ENCODE peak calls at places on chromosomes 2 and 18, in nine cellular contexts. H is fibroblast of pulmonary artery, R is fibroblast of villous mesenchyme, N is LNCaP clone FGC, C is Karpas-422, I is endodermal cell, S is A549, T is vagina, D is GM12878. B is an unnamed sample.

GRCh38 chr2:117085256-117085655 is 729.2 kb upstream of the DDX18 start:
- DNase-seq in R (no peak), H (no peak), C (no peak), D (no peak), T (no peak), S (no peak), N (no peak), I (no peak), B (no peak)

GRCh38 chr2:191043438-191043837 is 29.5 kb upstream of the STAT1 start:
- DNase-seq in I (no peak), T (no peak), S (no peak), D (no peak), N (no peak), R (no peak), H (no peak), C (no peak), B (no peak)

GRCh38 chr2:150885236-150885635 is 376.4 kb downstream of the RBM43 start:
- DNase-seq in C (no peak), I (no peak), D (no peak), N (no peak), R (no peak), T (no peak), S (no peak), H (peak), B (no peak)

GRCh38 chr2:15042824-15043223 is 410.3 kb downstream of the LRATD1 start:
- DNase-seq in T (no peak), R (peak), D (no peak), C (no peak), H (peak), N (no peak), S (no peak), I (no peak), B (no peak)

GRCh38 chr2:229287836-229288235 is 16.7 kb upstream of the PID1 start:
- DNase-seq in S (no peak), C (no peak), R (no peak), T (no peak), D (no peak), I (no peak), N (no peak), H (no peak), B (no peak)

GRCh38 chr2:84077504-84077903 is 381.6 kb downstream of the SUCLG1 start:
- DNase-seq in I (peak), T (no peak), S (peak), N (peak), D (no peak), R (no peak), H (peak), C (peak), B (peak)

GRCh38 chr2:70921839-70922590 is 13.7 kb upstream of the ATP6V1B1 start:
- DNase-seq in R (peak), D (no peak), C (no peak), S (no peak), N (no peak), T (no peak), I (peak), H (peak), B (no peak)

GRCh38 chr18:34661464-34662087 is 48.5 kb upstream of the DTNA start:
- DNase-seq in H (peak), T (no peak), C (peak), I (peak), R (peak), D (no peak), S (peak), N (no peak), B (peak)

GRCh38 chr2:188576657-188577056 is 285.0 kb downstream of the GULP1 start:
- DNase-seq in T (no peak), N (no peak), C (no peak), H (no peak), S (no peak), I (no peak), D (no peak), R (no peak), B (no peak)

DNA sequence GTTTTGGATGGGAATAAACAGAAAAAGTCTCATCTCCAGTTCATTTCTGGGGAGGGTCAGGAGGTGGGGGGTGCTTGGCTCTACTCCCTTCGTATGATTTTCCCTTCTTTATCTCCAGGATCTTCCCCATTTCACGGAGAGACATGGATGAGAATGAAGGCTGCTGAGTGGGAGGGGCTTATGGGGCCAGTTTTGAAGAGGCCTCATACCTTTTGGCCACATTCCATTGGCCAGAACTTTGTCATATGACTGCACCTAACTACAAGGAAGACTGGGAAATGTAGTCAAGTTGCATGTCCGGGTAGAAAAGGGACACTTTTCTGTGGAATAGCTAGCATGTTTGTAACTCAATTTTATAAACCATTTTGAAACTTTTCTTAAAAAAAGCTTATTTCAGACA is 117.6 kb downstream of the NEDD4L start:
- DNase-seq in H (peak), R (no peak), I (peak), T (no peak), C (no peak), S (peak), D (no peak), N (peak), B (no peak)
- H3K4me3 ChIP-seq in H (no peak), R (no peak), I (no peak), T (no peak), C (no peak), S (no peak), D (no peak), N (no peak), B (no peak)

DNA sequence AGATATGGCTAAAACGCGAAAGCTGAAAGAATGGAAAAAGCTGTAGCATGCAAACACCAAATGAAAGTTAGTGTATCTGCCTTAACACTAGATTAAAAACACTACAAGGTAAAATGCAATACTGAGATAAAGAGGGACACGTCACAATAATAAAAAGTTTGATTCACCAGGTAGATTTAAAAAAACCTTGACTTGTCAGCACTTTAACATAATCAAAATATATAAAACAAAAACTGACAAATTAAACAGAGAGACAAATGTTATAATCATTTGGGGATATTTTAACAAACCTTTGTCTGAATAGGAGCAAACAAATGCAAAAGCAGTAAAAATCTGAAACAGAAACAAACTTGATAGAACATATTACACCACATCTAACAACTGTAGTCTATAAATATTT is 18.3 kb downstream of the TLK1 start:
- DNase-seq in H (no peak), I (no peak), N (no peak), S (no peak), T (no peak), R (no peak), D (no peak), C (no peak), B (no peak)
- H3K4me3 ChIP-seq in H (no peak), I (no peak), N (peak), S (no peak), T (no peak), R (no peak), D (peak), C (no peak), B (no peak)

GRCh38 chr2:9639000-9639602 is 8.3 kb upstream of the YWHAQ start:
- DNase-seq in H (peak), C (no peak), D (no peak), R (peak), S (no peak), T (no peak), I (no peak), N (no peak), B (no peak)

GRCh38 chr2:9637330-9637729 is 6.5 kb upstream of the YWHAQ start:
- DNase-seq in C (no peak), I (peak), N (no peak), R (peak), H (peak), D (no peak), S (no peak), T (no peak), B (no peak)

GRCh38 chr2:9640403-9641104 is 9.8 kb upstream of the YWHAQ start:
- DNase-seq in H (no peak), D (no peak), N (no peak), S (no peak), C (no peak), T (no peak), I (no peak), R (no peak), B (no peak)

GRCh38 chr2:9639740-9640337 is 9.0 kb upstream of the YWHAQ start:
- DNase-seq in S (no peak), I (no peak), H (no peak), C (no peak), N (no peak), R (no peak), T (no peak), D (no peak), B (no peak)

GRCh38 chr2:9638532-9638931 is 7.7 kb upstream of the YWHAQ start:
- DNase-seq in I (no peak), R (peak), D (no peak), S (peak), C (no peak), T (peak), H (peak), N (no peak), B (no peak)
- H3K4me3 ChIP-seq in I (no peak), R (peak), D (no peak), S (no peak), C (no peak), T (no peak), H (no peak), N (no peak), B (no peak)

GRCh38 chr2:8191427-8191826 is 490.4 kb upstream of the ID2 start:
- DNase-seq in H (no peak), I (no peak), S (no peak), D (no peak), T (no peak), N (no peak), R (no peak), C (no peak), B (no peak)

GRCh38 chr2:8196311-8196710 is 485.5 kb upstream of the ID2 start:
- DNase-seq in D (no peak), H (no peak), R (no peak), T (no peak), N (no peak), S (no peak), C (no peak), I (no peak), B (no peak)

GRCh38 chr2:8190279-8190678 is 491.6 kb upstream of the ID2 start:
- DNase-seq in C (no peak), S (no peak), I (no peak), D (no peak), H (no peak), T (no peak), R (no peak), N (no peak), B (no peak)

GRCh38 chr2:8193686-8194615 is 487.9 kb upstream of the ID2 start:
- DNase-seq in I (peak), S (no peak), C (peak), R (no peak), T (no peak), D (no peak), N (no peak), H (no peak), B (no peak)

DNA sequence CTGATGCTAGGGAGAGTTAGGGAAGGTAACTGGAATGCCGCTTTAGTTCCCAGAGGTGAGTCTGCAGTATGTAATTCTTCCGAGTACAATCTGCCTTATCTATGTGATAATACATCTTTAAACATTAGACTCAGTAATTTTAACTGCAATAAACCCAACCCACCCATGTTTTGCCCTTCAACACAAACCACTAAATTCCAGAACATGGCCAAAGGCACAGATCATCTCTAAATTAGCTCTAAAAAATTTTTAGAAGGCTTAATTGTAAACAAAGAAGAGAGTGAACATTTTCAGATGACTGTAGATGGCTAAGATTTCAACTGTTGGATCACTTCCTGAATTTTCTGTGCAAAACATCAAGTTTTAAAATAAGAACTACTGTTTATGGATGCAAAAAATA is 488.7 kb upstream of the ID2 start:
- DNase-seq in R (no peak), C (no peak), H (no peak), S (no peak), T (no peak), N (no peak), D (no peak), I (no peak), B (no peak)
- H3K4me3 ChIP-seq in R (no peak), C (no peak), H (no peak), S (no peak), T (no peak), N (no peak), D (no peak), I (no peak), B (no peak)

DNA sequence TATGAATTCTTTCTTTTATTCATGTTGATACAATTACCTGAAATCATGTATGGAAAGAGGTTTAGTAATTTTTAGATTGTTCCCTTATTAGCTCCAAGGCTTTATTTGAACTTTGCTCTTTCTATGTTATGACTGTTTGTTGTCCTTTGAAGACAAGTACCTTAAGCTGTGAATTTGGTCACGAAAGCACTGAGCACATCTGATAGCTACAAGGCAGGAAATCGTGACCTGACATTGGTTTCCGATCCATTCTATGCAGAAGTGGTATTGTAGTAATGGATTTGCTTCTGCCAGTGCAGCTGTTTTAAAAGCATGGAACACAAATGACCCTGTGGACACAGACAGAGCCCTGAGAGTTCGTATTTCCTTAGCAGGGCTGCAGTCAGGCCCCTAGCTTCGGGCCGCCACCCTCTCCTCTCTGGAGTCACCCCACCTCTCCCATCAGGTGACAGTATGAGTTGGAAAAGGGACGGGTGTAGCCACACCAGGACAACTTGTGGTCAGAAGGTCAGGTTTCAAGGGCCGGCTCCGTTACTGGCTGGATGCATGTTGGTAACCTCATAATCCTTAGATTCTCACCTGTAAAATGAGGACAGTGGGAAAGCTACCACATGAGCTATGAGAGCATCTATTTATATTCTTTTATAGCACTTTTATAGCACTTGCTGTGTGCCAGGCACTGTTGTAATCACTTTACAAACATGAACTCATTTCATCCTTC is 70.1 kb downstream of the SPATS2L start:
- DNase-seq in I (no peak), N (peak), R (no peak), H (no peak), D (no peak), C (no peak), S (no peak), T (no peak), B (no peak)
- H3K4me3 ChIP-seq in I (no peak), N (no peak), R (no peak), H (no peak), D (no peak), C (no peak), S (no peak), T (no peak), B (no peak)

DNA sequence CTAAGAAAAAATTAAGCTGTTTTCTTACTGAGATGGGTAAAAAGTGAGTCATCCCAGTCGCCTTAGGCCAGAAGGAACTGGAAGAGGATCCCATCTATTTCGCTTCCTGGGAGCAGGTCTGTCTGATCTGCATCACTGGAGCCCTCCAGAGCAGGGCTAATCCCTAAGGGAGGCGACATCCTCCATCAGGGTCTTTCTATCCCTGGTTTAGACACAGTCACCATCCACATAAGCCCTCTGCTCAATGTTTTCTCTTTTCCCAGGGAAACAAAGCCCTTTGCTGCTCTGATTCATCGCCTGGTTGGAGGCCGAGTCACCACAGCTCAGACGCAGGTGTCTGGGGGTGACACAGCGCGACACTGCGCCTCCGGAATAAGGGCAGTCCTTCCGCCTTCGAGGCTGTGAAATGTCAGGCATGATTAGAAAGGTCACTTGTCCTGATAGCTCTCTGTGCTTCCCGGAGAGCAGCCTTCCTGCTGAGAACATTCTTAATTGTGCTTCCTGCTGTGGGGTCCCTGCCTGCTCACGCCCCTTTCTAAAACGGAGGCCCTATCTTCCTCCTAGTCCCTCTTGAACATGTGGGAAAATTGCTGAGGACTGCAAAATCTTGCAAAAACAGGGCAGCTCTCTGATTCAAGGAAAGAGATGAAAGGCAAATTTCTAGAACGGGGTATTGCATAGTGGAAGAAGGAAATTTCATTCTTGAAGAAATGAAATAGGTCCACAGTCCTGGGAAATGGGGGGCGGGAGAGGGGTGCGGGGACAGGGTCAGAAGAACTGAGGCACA is 56.3 kb downstream of the MARCHF4 start:
- DNase-seq in T (no peak), H (peak), R (peak), S (peak), N (no peak), I (peak), D (no peak), C (no peak), B (no peak)
- H3K4me3 ChIP-seq in T (no peak), H (no peak), R (no peak), S (peak), N (no peak), I (no peak), D (no peak), C (no peak), B (no peak)

DNA sequence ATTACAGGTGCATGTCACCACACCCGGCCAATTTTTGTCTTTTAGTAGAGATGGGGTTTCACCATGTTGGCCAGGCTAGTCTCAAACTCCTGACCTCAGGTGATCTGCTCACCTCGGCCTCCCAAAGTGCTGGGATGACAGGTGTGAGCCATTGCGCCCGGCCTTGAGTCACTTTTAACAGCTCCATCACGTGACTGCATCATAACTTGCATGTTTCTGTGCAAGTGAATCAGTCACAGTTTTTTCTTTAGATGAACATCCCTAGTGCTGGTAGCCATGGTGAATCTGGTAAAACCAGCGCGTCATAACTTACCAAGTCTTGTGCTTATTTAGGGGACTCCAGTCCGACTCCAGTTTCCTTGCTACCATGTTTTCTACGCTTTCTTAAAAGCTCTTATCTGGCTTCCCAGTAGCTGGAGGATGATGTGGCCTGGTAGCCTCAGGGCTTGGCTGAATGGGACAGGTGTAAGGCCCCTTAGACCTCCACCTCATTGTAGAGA is 33.1 kb downstream of the PCARE start:
- DNase-seq in H (no peak), S (no peak), R (no peak), N (no peak), I (no peak), D (no peak), C (no peak), T (no peak), B (no peak)
- H3K4me3 ChIP-seq in H (no peak), S (no peak), R (no peak), N (no peak), I (no peak), D (no peak), C (no peak), T (no peak), B (no peak)